ENCODE peak calls at places on chromosomes 2 and 18, in nine cellular contexts. One of them, this sample, is unnamed.

GRCh38 chr2:47198985-47199451 is 43.9 kb upstream of the STPG4 start:
- DNase-seq in IMR-90: peak; percentile 100
- DNase-seq in tibial artery: no peak
- DNase-seq in RPMI7951: peak; percentile 100
- DNase-seq in kidney glomerular epithelial cell: peak; percentile 98
- DNase-seq in activated T-cell treated with anti-CD3 and anti-CD28 coated beads for 1 hour: no peak
- DNase-seq in amygdala: no peak
- DNase-seq in lower leg skin: no peak
- DNase-seq in SK-N-DZ: no peak
- DNase-seq in this sample: no peak

GRCh38 chr2:222364280-222364895 is 60.0 kb upstream of the SGPP2 start:
- DNase-seq in lower leg skin: no peak
- DNase-seq in amygdala: no peak
- DNase-seq in tibial artery: no peak
- DNase-seq in RPMI7951: peak; percentile 73
- DNase-seq in SK-N-DZ: no peak
- DNase-seq in IMR-90: no peak
- DNase-seq in activated T-cell treated with anti-CD3 and anti-CD28 coated beads for 1 hour: no peak
- DNase-seq in kidney glomerular epithelial cell: no peak
- DNase-seq in this sample: no peak

GRCh38 chr18:830315-830901 is 18.4 kb upstream of the YES1 start:
- DNase-seq in kidney glomerular epithelial cell: no peak
- DNase-seq in RPMI7951: peak; percentile 47
- DNase-seq in lower leg skin: peak; percentile 35
- DNase-seq in tibial artery: peak; percentile 33
- DNase-seq in IMR-90: peak; percentile 67
- DNase-seq in activated T-cell treated with anti-CD3 and anti-CD28 coated beads for 1 hour: no peak
- DNase-seq in SK-N-DZ: no peak
- DNase-seq in amygdala: no peak
- DNase-seq in this sample: no peak

GRCh38 chr2:153068067-153068466 is 349.6 kb downstream of the ARL6IP6 start:
- DNase-seq in tibial artery: no peak
- DNase-seq in amygdala: no peak
- DNase-seq in lower leg skin: no peak
- DNase-seq in activated T-cell treated with anti-CD3 and anti-CD28 coated beads for 1 hour: no peak
- DNase-seq in SK-N-DZ: no peak
- DNase-seq in IMR-90: no peak
- DNase-seq in kidney glomerular epithelial cell: no peak
- DNase-seq in RPMI7951: no peak
- DNase-seq in this sample: no peak

GRCh38 chr2:112156152-112156986 is 18.2 kb downstream of the FBLN7 start:
- DNase-seq in IMR-90: peak; percentile 47
- DNase-seq in lower leg skin: no peak
- DNase-seq in tibial artery: no peak
- DNase-seq in kidney glomerular epithelial cell: peak; percentile 81
- DNase-seq in amygdala: no peak
- DNase-seq in RPMI7951: peak; percentile 95
- DNase-seq in SK-N-DZ: no peak
- DNase-seq in activated T-cell treated with anti-CD3 and anti-CD28 coated beads for 1 hour: no peak
- DNase-seq in this sample: no peak

GRCh38 chr2:219542931-219543595 is 546 bp downstream of the CHPF start:
- DNase-seq in IMR-90: peak; percentile 16
- DNase-seq in lower leg skin: no peak
- DNase-seq in amygdala: no peak
- DNase-seq in activated T-cell treated with anti-CD3 and anti-CD28 coated beads for 1 hour: no peak
- DNase-seq in kidney glomerular epithelial cell: peak; percentile 27
- DNase-seq in tibial artery: no peak
- DNase-seq in RPMI7951: peak; percentile 55
- DNase-seq in SK-N-DZ: no peak
- DNase-seq in this sample: no peak

GRCh38 chr2:191171291-191171690 is 20.5 kb upstream of the STAT4 start:
- DNase-seq in lower leg skin: no peak
- DNase-seq in SK-N-DZ: no peak
- DNase-seq in IMR-90: no peak
- DNase-seq in kidney glomerular epithelial cell: no peak
- DNase-seq in amygdala: no peak
- DNase-seq in RPMI7951: no peak
- DNase-seq in tibial artery: no peak
- DNase-seq in activated T-cell treated with anti-CD3 and anti-CD28 coated beads for 1 hour: no peak
- DNase-seq in this sample: no peak

GRCh38 chr2:68765739-68766377 is 31.2 kb downstream of the ARHGAP25 start:
- DNase-seq in lower leg skin: no peak
- DNase-seq in tibial artery: no peak
- DNase-seq in IMR-90: peak; percentile 75
- DNase-seq in SK-N-DZ: no peak
- DNase-seq in activated T-cell treated with anti-CD3 and anti-CD28 coated beads for 1 hour: no peak
- DNase-seq in amygdala: no peak
- DNase-seq in kidney glomerular epithelial cell: no peak
- DNase-seq in RPMI7951: no peak
- DNase-seq in this sample: peak; percentile 54

GRCh38 chr2:100744589-100744988 is 75.3 kb upstream of the NPAS2 start:
- DNase-seq in amygdala: no peak
- DNase-seq in kidney glomerular epithelial cell: peak; percentile 20
- DNase-seq in IMR-90: peak; percentile 65
- DNase-seq in lower leg skin: no peak
- DNase-seq in SK-N-DZ: no peak
- DNase-seq in tibial artery: no peak
- DNase-seq in activated T-cell treated with anti-CD3 and anti-CD28 coated beads for 1 hour: no peak
- DNase-seq in RPMI7951: peak; percentile 65
- DNase-seq in this sample: no peak

GRCh38 chr2:216057688-216058193 is 23.9 kb downstream of the PECR start:
- DNase-seq in kidney glomerular epithelial cell: peak; percentile 100
- DNase-seq in SK-N-DZ: no peak
- DNase-seq in IMR-90: peak; percentile 70
- DNase-seq in tibial artery: no peak
- DNase-seq in amygdala: no peak
- DNase-seq in lower leg skin: no peak
- DNase-seq in RPMI7951: no peak
- DNase-seq in activated T-cell treated with anti-CD3 and anti-CD28 coated beads for 1 hour: peak; percentile 23
- DNase-seq in this sample: peak; percentile 56

GRCh38 chr2:64296150-64296500 is 151.9 kb upstream of the PELI1 start:
- DNase-seq in lower leg skin: no peak
- DNase-seq in RPMI7951: no peak
- DNase-seq in amygdala: peak; percentile 63
- DNase-seq in tibial artery: no peak
- DNase-seq in kidney glomerular epithelial cell: no peak
- DNase-seq in activated T-cell treated with anti-CD3 and anti-CD28 coated beads for 1 hour: no peak
- DNase-seq in IMR-90: no peak
- DNase-seq in SK-N-DZ: peak; percentile 44
- DNase-seq in this sample: no peak

GRCh38 chr2:26076001-26076587 is 42.2 kb downstream of the RAB10 start:
- DNase-seq in lower leg skin: no peak
- DNase-seq in RPMI7951: no peak
- DNase-seq in tibial artery: no peak
- DNase-seq in IMR-90: no peak
- DNase-seq in SK-N-DZ: no peak
- DNase-seq in amygdala: no peak
- DNase-seq in kidney glomerular epithelial cell: no peak
- DNase-seq in activated T-cell treated with anti-CD3 and anti-CD28 coated beads for 1 hour: no peak
- DNase-seq in this sample: no peak

GRCh38 chr18:58572181-58572580 is 56.7 kb downstream of the ALPK2 start:
- DNase-seq in kidney glomerular epithelial cell: no peak
- DNase-seq in SK-N-DZ: no peak
- DNase-seq in IMR-90: peak; percentile 100
- DNase-seq in amygdala: no peak
- DNase-seq in lower leg skin: no peak
- DNase-seq in tibial artery: no peak
- DNase-seq in activated T-cell treated with anti-CD3 and anti-CD28 coated beads for 1 hour: no peak
- DNase-seq in RPMI7951: peak; percentile 96
- DNase-seq in this sample: no peak

GRCh38 chr18:22556271-22556990 is 138.7 kb upstream of the CTAGE1 start:
- DNase-seq in SK-N-DZ: no peak
- DNase-seq in IMR-90: peak; percentile 38
- DNase-seq in lower leg skin: no peak
- DNase-seq in tibial artery: peak; percentile 74
- DNase-seq in amygdala: no peak
- DNase-seq in activated T-cell treated with anti-CD3 and anti-CD28 coated beads for 1 hour: no peak
- DNase-seq in kidney glomerular epithelial cell: peak; percentile 43
- DNase-seq in RPMI7951: peak; percentile 80
- DNase-seq in this sample: no peak

GRCh38 chr2:5978352-5978751 is 286.2 kb downstream of the SOX11 start:
- DNase-seq in kidney glomerular epithelial cell: no peak
- DNase-seq in tibial artery: no peak
- DNase-seq in amygdala: no peak
- DNase-seq in SK-N-DZ: no peak
- DNase-seq in lower leg skin: no peak
- DNase-seq in activated T-cell treated with anti-CD3 and anti-CD28 coated beads for 1 hour: no peak
- DNase-seq in RPMI7951: no peak
- DNase-seq in IMR-90: no peak
- DNase-seq in this sample: no peak

GRCh38 chr2:128303911-128304310 is 14.8 kb downstream of the HS6ST1 start:
- DNase-seq in lower leg skin: no peak
- DNase-seq in kidney glomerular epithelial cell: no peak
- DNase-seq in amygdala: no peak
- DNase-seq in tibial artery: no peak
- DNase-seq in SK-N-DZ: no peak
- DNase-seq in IMR-90: no peak
- DNase-seq in activated T-cell treated with anti-CD3 and anti-CD28 coated beads for 1 hour: no peak
- DNase-seq in RPMI7951: no peak
- DNase-seq in this sample: no peak

GRCh38 chr2:7011376-7012083 is 94.3 kb downstream of the RNF144A start:
- DNase-seq in IMR-90: no peak
- DNase-seq in tibial artery: no peak
- DNase-seq in activated T-cell treated with anti-CD3 and anti-CD28 coated beads for 1 hour: no peak
- DNase-seq in RPMI7951: peak; percentile 99
- DNase-seq in kidney glomerular epithelial cell: no peak
- DNase-seq in SK-N-DZ: peak; percentile 31
- DNase-seq in amygdala: no peak
- DNase-seq in lower leg skin: no peak
- DNase-seq in this sample: no peak

GRCh38 chr2:171365232-171365631 is 68.6 kb downstream of the METTL8 start:
- DNase-seq in amygdala: no peak
- DNase-seq in IMR-90: no peak
- DNase-seq in RPMI7951: no peak
- DNase-seq in kidney glomerular epithelial cell: no peak
- DNase-seq in lower leg skin: no peak
- DNase-seq in activated T-cell treated with anti-CD3 and anti-CD28 coated beads for 1 hour: no peak
- DNase-seq in SK-N-DZ: no peak
- DNase-seq in tibial artery: no peak
- DNase-seq in this sample: no peak

GRCh38 chr2:42880738-42881525 is 88.5 kb upstream of the HAAO start:
- DNase-seq in activated T-cell treated with anti-CD3 and anti-CD28 coated beads for 1 hour: no peak
- DNase-seq in tibial artery: no peak
- DNase-seq in RPMI7951: no peak
- DNase-seq in SK-N-DZ: no peak
- DNase-seq in amygdala: no peak
- DNase-seq in lower leg skin: no peak
- DNase-seq in IMR-90: no peak
- DNase-seq in kidney glomerular epithelial cell: no peak
- DNase-seq in this sample: no peak

GRCh38 chr2:118122768-118123335 is 34.6 kb downstream of the INSIG2 start:
- DNase-seq in activated T-cell treated with anti-CD3 and anti-CD28 coated beads for 1 hour: no peak
- DNase-seq in IMR-90: no peak
- DNase-seq in amygdala: no peak
- DNase-seq in tibial artery: no peak
- DNase-seq in RPMI7951: no peak
- DNase-seq in SK-N-DZ: no peak
- DNase-seq in lower leg skin: no peak
- DNase-seq in kidney glomerular epithelial cell: peak; percentile 55
- DNase-seq in this sample: no peak

GRCh38 chr2:218870984-218871344 is 9.7 kb upstream of the WNT10A start:
- DNase-seq in RPMI7951: no peak
- DNase-seq in lower leg skin: no peak
- DNase-seq in tibial artery: no peak
- DNase-seq in IMR-90: no peak
- DNase-seq in SK-N-DZ: no peak
- DNase-seq in activated T-cell treated with anti-CD3 and anti-CD28 coated beads for 1 hour: no peak
- DNase-seq in amygdala: no peak
- DNase-seq in kidney glomerular epithelial cell: no peak
- DNase-seq in this sample: no peak

GRCh38 chr2:171530378-171530777 is 8.1 kb downstream of the CYBRD1 start:
- DNase-seq in tibial artery: no peak
- DNase-seq in SK-N-DZ: no peak
- DNase-seq in lower leg skin: no peak
- DNase-seq in RPMI7951: no peak
- DNase-seq in kidney glomerular epithelial cell: no peak
- DNase-seq in IMR-90: no peak
- DNase-seq in amygdala: no peak
- DNase-seq in activated T-cell treated with anti-CD3 and anti-CD28 coated beads for 1 hour: no peak
- DNase-seq in this sample: no peak

GRCh38 chr18:23838801-23839366 is 149.6 kb downstream of the LAMA3 start:
- DNase-seq in tibial artery: no peak
- DNase-seq in lower leg skin: no peak
- DNase-seq in amygdala: no peak
- DNase-seq in activated T-cell treated with anti-CD3 and anti-CD28 coated beads for 1 hour: no peak
- DNase-seq in kidney glomerular epithelial cell: no peak
- DNase-seq in SK-N-DZ: no peak
- DNase-seq in IMR-90: peak; percentile 56
- DNase-seq in RPMI7951: peak; percentile 59
- DNase-seq in this sample: no peak